ENCODE peak calls at places on chromosomes 5 and 9, in five cellular contexts. B is heart left ventricle, E is heart right ventricle, M is aorta, C is upper lobe of right lung. G is an unnamed sample.
A peak's percentile ranks its signal among the peaks of the same experiment; 100 is the strongest.

GRCh38 chr9:121857941-121858340 is 206.5 kb downstream of the DAB2IP start:
- DNase-seq in B (no peak), E (no peak), M (no peak), C (no peak), G (no peak)

GRCh38 chr5:6822556-6823343 is 109.5 kb downstream of the TENT4A start:
- DNase-seq in B (no peak), E (no peak), M (no peak), C (no peak), G (no peak)

GRCh38 chr9:137825324-137825991 is 52.1 kb upstream of the CACNA1B start:
- DNase-seq in B (no peak), E (no peak), M (no peak), C (no peak), G (no peak)

GRCh38 chr5:88190106-88190834 is 78.4 kb downstream of the TMEM161B start:
- DNase-seq in B (no peak), E (no peak), M (no peak), C (no peak), G (no peak)

GRCh38 chr9:97940233-97940632 is 2.3 kb upstream of the HEMGN start:
- DNase-seq in B (no peak), E (no peak), M (no peak), C (no peak), G (no peak)

GRCh38 chr5:92552206-92553160 is 1028.5 kb downstream of the NR2F1-AS1 start:
- DNase-seq in B (no peak), E (no peak), M (no peak), C (no peak), G (no peak)

GRCh38 chr5:82991678-82992323 is 85.4 kb downstream of the TMEM167A start:
- DNase-seq in B (no peak), E (no peak), M (no peak), C (no peak), G (no peak)

GRCh38 chr5:1052076-1052475 is 43.5 kb downstream of the NKD2 start:
- DNase-seq in B (no peak), E (no peak), M (no peak), C (no peak), G (no peak)

GRCh38 chr9:131402738-131403492 is 9.0 kb downstream of the PRRC2B start:
- DNase-seq in B (peak; percentile 94), E (peak; percentile 90), M (peak; percentile 94), C (peak; percentile 87), G (peak; percentile 93)
- H3K4me3 ChIP-seq in B (peak overlapping the region; percentile 13), E (peak overlapping the region; percentile 6), M (no peak overlapping the region), C (no peak overlapping the region), G (peak overlapping the region; percentile 26)

GRCh38 chr5:127772531-127772930 is 69.3 kb downstream of the CCDC192 start:
- DNase-seq in B (no peak), E (no peak), M (no peak), C (no peak), G (no peak)

GRCh38 chr5:127762412-127762811 is 59.2 kb downstream of the CCDC192 start:
- DNase-seq in B (no peak), E (no peak), M (no peak), C (no peak), G (no peak)

GRCh38 chr5:127770272-127770671 is 67.1 kb downstream of the CCDC192 start:
- DNase-seq in B (no peak), E (no peak), M (no peak), C (no peak), G (no peak)

GRCh38 chr5:127761869-127762268 is 58.7 kb downstream of the CCDC192 start:
- DNase-seq in B (no peak), E (no peak), M (no peak), C (no peak), G (no peak)

GRCh38 chr5:127766556-127767335 is 63.6 kb downstream of the CCDC192 start:
- DNase-seq in B (no peak), E (no peak), M (no peak), C (no peak), G (no peak)
- H3K27ac ChIP-seq in B (no peak overlapping the region), E (peak overlapping the region; percentile 3), M (no peak overlapping the region), C (no peak overlapping the region), G (no peak overlapping the region)

GRCh38 chr9:22683393-22684075 is 236.9 kb downstream of the DMRTA1 start:
- DNase-seq in B (no peak), E (no peak), M (no peak), C (no peak), G (no peak)

DNA sequence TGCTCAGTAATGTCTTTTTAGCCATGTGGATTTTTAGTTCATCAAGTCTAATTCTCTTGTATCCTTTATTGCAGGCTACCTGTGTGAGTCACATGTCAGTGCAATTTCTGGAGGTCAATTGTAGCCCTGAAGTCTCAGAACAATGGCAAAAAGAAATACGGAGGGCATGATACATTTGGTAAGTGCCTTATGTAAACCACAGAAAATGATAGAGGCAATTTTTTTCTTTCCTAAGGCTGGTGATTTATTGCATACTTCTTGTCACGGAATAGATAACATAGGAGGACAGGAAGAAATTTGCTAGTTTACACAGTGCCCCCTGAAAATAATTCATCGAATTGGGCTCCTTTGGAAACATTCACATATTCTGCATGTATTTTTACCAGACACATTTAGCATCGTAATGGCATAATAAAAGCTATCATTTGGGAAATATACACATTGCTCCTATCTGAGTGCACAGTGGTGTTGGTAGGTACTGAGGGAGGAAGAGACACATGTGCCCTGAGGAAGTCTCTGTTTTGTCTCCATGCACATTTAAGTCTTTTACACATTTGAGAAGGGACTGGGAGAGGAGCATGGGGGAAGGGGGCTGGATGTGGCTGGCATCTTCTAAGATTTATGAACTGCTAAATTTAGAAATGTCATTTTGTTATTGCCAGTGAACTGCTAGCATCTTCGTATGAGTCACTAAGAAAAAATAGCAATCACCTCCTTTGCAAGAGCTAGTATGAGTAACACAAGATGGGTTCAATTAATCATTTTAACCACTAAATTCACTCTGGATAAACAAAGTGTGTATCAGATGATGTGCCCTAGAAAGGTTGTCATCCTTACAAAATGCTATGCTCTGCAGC is 236.1 kb downstream of the DMRTA1 start:
- DNase-seq in B (no peak), E (no peak), M (no peak), C (no peak), G (peak; percentile 46)
- H3K9me3 ChIP-seq in B (no peaks in the 10 kb centered on the region), E (no peaks in the 10 kb centered on the region), M (no peaks in the 10 kb centered on the region), C (no peaks in the 10 kb centered on the region), G (no peaks in the 10 kb centered on the region)

DNA sequence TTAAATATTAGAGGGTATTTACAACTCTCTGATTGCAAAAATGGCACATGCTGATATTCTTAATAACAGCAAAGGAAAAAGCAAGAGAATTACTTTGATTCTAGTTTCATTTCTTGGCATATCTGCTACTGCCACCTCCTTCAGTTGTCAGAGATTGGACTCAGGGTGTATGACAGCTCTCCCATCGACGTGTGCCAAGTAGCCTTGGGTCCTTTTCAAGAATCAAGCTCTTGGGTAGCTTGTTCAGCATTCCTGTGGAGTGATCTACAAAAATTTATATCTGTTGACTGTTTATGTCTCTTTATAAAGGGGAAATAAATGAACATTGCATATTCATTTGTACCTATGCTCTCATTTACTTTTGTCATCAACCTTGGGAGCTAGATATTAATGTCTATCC is 315.6 kb downstream of the PRR16 start:
- DNase-seq in B (no peak), E (no peak), M (no peak), C (no peak), G (no peak)
- H3K4me3 ChIP-seq in B (no peak overlapping the region), E (no peak overlapping the region), M (no peak overlapping the region), C (peak overlapping the region; percentile 2), G (no peak overlapping the region)

DNA sequence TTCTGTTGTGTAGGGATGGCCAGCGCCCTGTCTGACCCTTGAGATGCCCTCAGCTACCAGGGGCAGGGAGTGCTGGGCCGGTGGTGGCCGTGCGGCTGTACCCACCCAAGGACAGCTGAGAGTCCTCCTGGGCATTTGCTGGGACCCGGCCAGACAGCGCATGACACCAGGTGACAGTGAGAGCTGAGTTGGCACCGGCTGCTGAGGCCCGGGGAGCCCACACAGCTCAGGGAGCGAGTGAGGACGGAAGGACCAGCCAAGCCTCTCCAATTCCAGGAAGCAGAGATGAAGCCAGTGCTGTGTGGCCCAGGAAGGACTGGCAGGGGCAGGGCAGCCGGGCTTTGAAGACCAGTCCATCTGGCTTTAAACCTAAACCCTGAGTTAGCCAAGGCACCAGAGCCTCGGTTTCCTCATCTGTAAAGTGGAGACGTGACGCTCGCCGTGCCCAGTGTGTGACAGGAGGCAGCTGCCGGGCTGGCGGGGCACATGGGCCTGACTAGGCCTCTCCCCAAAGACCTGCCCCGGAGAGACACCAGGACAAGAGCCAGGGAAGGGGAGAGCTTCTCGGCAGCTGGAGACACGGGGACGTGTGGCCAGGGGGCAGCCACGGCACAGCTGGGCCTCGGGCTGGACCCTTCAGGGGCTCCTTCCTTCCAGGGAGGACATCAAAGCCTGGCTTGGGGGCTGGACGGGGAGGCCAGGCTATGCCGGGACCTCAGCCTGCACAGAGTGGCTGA is 3.0 kb upstream of the AGPAT2 start:
- DNase-seq in B (peak; percentile 90), E (peak; percentile 79), M (no peak), C (peak; percentile 74), G (peak; percentile 96)
- H3K27ac ChIP-seq in B (peak overlapping the region; percentile 94), E (peak overlapping the region; percentile 94), M (no peak overlapping the region), C (peak overlapping the region; percentile 47), G (peak overlapping the region; percentile 95)

GRCh38 chr5:141382469-141383294 is at the start of gene PCDHGA7:
- DNase-seq in B (no peak), E (no peak), M (peak; percentile 58), C (no peak), G (no peak)

GRCh38 chr5:141388661-141389060 is 1.2 kb downstream of the PCDHGB4 start:
- DNase-seq in B (no peak), E (no peak), M (no peak), C (no peak), G (no peak)

GRCh38 chr5:141384471-141385267 is 2.1 kb downstream of the PCDHGA7 start:
- DNase-seq in B (no peak), E (no peak), M (peak; percentile 56), C (no peak), G (no peak)

DNA sequence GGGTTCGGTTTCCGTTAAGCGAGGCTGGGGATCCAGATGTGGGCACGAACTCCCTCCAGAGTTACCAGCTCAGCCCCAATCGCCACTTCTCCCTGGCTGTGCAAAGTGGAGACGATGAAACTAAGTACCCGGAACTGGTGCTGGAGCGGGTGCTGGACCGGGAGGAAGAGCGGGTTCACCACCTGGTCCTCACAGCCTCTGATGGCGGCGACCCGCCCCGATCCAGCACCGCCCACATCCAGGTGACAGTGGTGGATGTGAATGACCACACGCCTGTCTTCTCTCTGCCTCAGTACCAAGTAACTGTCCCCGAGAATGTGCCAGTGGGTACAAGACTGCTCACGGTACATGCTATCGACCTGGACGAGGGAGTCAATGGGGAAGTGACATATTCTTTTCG is 803 bp downstream of the PCDHGA7 start:
- DNase-seq in B (no peak), E (no peak), M (peak; percentile 43), C (no peak), G (no peak)
- H3K9me3 ChIP-seq in B (peaks cover 96% of the 10 kb centered on the region), E (peaks cover 95% of the 10 kb centered on the region), M (peaks cover 20% of the 10 kb centered on the region), C (peaks cover 19% of the 10 kb centered on the region), G (no peaks in the 10 kb centered on the region)